ENCODE peak calls at places on chromosomes 6 and 20, in nine cellular contexts. K, G, Y, F, S, O, W, C and H are unnamed samples.

GRCh38 chr6:31847276-31847978 is 15.2 kb downstream of the NEU1 start:
- DNase-seq in C (no peak), O (no peak), S (no peak), K (no peak), Y (no peak), W (peak), G (no peak), F (no peak), H (no peak)

GRCh38 chr6:38305995-38306681 is 333.6 kb downstream of the BTBD9 start:
- DNase-seq in S (no peak), C (no peak), K (no peak), Y (no peak), W (no peak), O (no peak), F (no peak), G (no peak), H (no peak)

GRCh38 chr6:101931766-101932165 is 538.3 kb downstream of the GRIK2 start:
- DNase-seq in K (no peak), W (no peak), O (no peak), F (no peak), C (no peak), G (no peak), Y (peak), S (no peak), H (no peak)

GRCh38 chr20:6819599-6819998 is 52.1 kb downstream of the BMP2 start:
- DNase-seq in G (peak), O (no peak), F (no peak), Y (peak), W (peak), C (no peak), K (no peak), S (peak), H (no peak)

GRCh38 chr6:62445521-62445920 is 159.5 kb upstream of the KHDRBS2 start:
- DNase-seq in Y (no peak), C (no peak), O (no peak), W (no peak), S (no peak), K (no peak), F (no peak), G (no peak), H (no peak)

GRCh38 chr20:22586645-22587310 is 2.4 kb upstream of the FOXA2 start:
- DNase-seq in W (peak), F (no peak), S (no peak), O (no peak), K (peak), Y (peak), G (peak), C (peak), H (peak)

GRCh38 chr20:54028276-54029011 is 42.0 kb downstream of the BCAS1 start:
- DNase-seq in F (no peak), G (no peak), W (no peak), S (no peak), C (no peak), Y (no peak), K (no peak), O (no peak), H (no peak)

GRCh38 chr20:53623454-53624206 is 30.0 kb upstream of the ZNF217 start:
- DNase-seq in K (peak), G (peak), O (no peak), S (peak), W (peak), C (peak), Y (peak), F (peak), H (peak)

GRCh38 chr20:18527836-18528235 is 20.1 kb downstream of the SEC23B start:
- DNase-seq in O (no peak), W (no peak), G (peak), K (no peak), C (no peak), S (no peak), F (no peak), Y (peak), H (no peak)

GRCh38 chr20:48921883-48922867 is 664 bp downstream of the ARFGEF2 start:
- DNase-seq in G (peak), F (peak), Y (peak), W (peak), O (no peak), K (peak), C (peak), S (peak), H (no peak)

GRCh38 chr20:17538517-17539170 is 7.5 kb upstream of the BFSP1 start:
- DNase-seq in S (no peak), G (peak), K (no peak), Y (peak), F (no peak), O (no peak), C (no peak), W (no peak), H (no peak)

GRCh38 chr6:107110200-107110599 is 5.1 kb downstream of the BEND3 start:
- DNase-seq in F (peak), G (no peak), O (no peak), W (no peak), S (peak), K (no peak), C (no peak), Y (no peak), H (no peak)

GRCh38 chr6:79614326-79615285 is 16.5 kb upstream of the SH3BGRL2 start:
- DNase-seq in F (no peak), G (no peak), O (no peak), S (peak), K (no peak), Y (no peak), W (no peak), C (no peak), H (no peak)

GRCh38 chr6:70956451-70957283 is at the start of gene B3GAT2:
- DNase-seq in O (no peak), C (peak), F (no peak), Y (peak), S (no peak), K (peak), G (no peak), W (peak), H (peak)

GRCh38 chr20:38764563-38765355 is 16.5 kb downstream of the ACTR5 start:
- DNase-seq in C (no peak), G (peak), Y (peak), S (no peak), W (peak), F (no peak), O (peak), K (no peak), H (no peak)

GRCh38 chr6:169035381-169036280 is 218.0 kb downstream of the THBS2 start:
- DNase-seq in S (no peak), K (no peak), F (no peak), G (peak), O (no peak), Y (peak), C (peak), W (peak), H (no peak)
- TF ChIP-seq EZH2phosphoT487 in S (no peak), K (no peak), F (no peak), G (no peak), O (no peak), Y (no peak), C (no peak), W (no peak), H (no peak)

DNA sequence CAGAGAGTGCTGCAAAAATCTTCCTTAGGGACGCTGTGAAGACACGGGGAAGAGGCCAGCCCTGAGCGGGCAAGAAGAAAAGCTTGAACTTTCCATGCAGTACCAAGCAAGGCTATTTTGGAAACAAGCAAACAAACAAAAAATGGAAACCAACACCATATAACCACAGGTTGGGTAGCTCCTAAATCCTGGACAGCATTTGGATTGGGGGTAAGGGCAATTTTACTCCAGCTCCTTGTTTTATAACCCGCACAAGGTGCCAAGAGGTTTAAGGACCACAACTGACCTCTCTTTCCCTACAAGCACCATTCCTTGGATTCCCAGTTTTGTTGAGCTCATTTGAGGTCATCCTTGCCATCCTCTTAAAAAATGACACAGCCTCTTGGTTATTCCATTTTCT is 31.4 kb upstream of the SMIM29 start:
- DNase-seq in O (no peak), Y (no peak), F (no peak), S (no peak), K (no peak), W (no peak), C (no peak), G (no peak), H (no peak)
- TF ChIP-seq EZH2phosphoT487 in O (no peak), Y (no peak), F (no peak), S (no peak), K (no peak), W (no peak), C (no peak), G (no peak), H (no peak)

DNA sequence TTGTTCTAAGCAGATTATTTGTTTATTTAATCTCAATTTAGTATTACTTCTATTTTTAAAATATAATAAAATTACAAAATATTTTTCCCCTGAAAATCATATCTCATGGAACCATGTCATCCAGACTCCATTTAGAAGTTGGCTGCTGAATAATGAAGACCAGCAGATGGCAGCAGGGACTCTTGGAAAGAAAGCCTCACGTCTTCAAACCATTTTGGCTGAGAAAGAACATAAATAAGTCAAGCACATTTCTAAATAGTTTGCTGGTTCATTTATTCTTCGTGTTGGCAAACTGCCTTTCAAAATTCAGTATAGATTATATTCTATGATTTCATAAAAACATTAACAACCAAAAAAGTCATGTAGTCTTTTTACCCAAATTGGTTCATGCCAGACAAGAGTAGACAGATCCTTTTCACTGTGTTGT is 71.7 kb downstream of the RCAN2 start:
- DNase-seq in S (peak), F (peak), Y (peak), C (peak), W (peak), G (peak), K (peak), O (peak), H (peak)
- TF ChIP-seq EZH2phosphoT487 in S (no peak), F (no peak), Y (no peak), C (no peak), W (no peak), G (no peak), K (no peak), O (no peak), H (no peak)

DNA sequence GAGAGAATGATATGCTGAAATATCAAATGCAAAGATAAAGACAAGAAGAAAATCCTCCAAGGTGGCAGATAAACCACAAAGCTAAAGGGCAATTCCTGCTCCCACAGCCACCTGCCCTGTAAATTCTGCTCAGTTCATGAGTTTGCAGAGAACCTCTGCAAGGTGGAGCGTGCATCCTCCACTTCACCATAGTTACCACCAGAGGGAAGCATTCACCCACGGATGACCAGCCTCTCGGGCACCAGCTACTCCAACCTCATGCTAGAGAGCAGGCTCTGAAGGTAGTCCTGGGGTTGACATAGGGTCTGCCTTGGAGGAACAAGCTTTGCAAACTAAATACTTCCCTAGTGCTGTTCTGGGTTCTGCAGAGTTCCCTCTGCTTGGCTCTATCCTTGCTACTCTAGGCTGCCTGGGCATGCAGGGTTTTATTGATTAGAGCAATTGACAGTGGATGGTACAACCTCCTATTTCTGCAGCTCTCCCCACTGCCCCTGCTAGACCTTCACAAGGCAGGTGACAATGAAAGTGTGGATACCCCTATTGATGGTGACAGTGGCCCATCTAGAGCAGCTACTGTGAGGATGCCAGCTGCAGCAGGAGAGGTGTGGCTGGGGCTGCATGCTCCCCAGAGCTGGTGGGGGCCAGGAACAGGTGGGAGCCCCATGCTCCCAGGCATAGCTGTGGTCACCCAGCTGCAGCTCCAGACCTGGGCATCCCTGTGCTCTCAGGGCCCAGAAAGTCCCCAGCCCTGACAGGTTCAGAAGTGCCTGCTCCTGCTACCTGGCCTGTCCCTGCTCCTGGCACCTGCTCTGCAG is 51.1 kb downstream of the GGTLC1 start:
- DNase-seq in G (peak), F (peak), Y (peak), C (peak), S (peak), O (peak), W (peak), K (peak), H (peak)
- TF ChIP-seq EZH2phosphoT487 in G (no peak), F (no peak), Y (no peak), C (no peak), S (no peak), O (no peak), W (no peak), K (no peak), H (no peak)

GRCh38 chr6:63558270-63558669 is 14.0 kb upstream of the LOC128125822 start:
- DNase-seq in G (no peak), S (no peak), F (no peak), K (no peak), O (no peak), W (no peak), Y (no peak), C (no peak), H (no peak)
- TF ChIP-seq EZH2phosphoT487 in G (no peak), S (no peak), F (no peak), K (no peak), O (no peak), W (no peak), Y (no peak), C (no peak), H (no peak)

GRCh38 chr20:1783245-1783644 is 112.0 kb upstream of the SIRPA start:
- DNase-seq in O (no peak), G (no peak), C (no peak), S (no peak), W (no peak), K (no peak), F (no peak), Y (no peak), H (no peak)
- TF ChIP-seq EZH2phosphoT487 in O (no peak), G (no peak), C (no peak), S (no peak), W (no peak), K (no peak), F (no peak), Y (no peak), H (no peak)

DNA sequence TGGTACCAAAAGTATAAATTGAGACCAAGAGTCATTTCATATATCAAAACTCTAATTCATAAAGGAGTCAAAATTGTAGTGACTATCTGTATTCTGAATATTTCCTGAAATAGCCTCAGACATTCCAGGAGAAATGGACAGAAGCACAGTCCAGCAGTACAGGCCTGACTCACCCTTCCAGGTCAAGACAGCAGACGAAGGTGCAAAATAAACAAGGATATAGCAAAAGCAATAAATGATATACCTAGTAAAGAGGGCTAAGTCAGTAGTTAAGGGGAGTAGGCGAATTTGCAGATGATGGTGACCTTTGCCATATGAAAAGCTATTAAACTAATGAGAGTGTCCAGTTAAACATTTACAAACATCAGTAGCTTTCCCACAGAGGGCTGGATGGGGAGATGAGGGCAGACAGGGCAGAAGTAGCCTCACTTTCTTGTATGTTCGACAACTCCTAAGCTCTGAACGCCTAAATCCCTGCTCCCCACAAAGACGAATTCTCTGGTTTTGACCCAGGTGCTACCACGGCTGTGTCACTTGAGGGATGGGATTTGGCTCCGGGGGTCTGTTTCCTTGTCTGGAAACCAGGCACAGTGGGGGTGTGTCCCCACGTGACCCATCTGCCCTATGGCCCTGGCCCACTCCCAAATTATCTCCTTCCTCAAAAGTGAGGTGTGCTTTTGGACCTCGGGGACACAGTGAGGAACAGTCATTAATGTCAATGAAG is 3.6 kb upstream of the SLC52A3 start:
- DNase-seq in Y (no peak), O (no peak), W (no peak), S (no peak), K (no peak), C (no peak), G (no peak), F (no peak), H (no peak)
- TF ChIP-seq EZH2phosphoT487 in Y (no peak), O (no peak), W (no peak), S (no peak), K (no peak), C (no peak), G (no peak), F (no peak), H (no peak)